ENCODE peak calls at places on chromosomes 11 and 22, in four cellular contexts. One of them, this sample, is unnamed.

GRCh38 chr22:46076651-46077339 is 73.5 kb upstream of the PPARA start:
- DNase-seq in stimulated activated CD4-positive, alpha-beta T cell treated with anti-CD3 and anti-CD28 coated beads, Interleukin-1b, Interleukin-23, amount 100 ng/mL, for 4 hours: no peak
- DNase-seq in GM12892: no peak
- DNase-seq in stromal cell of bone marrow: no peak
- DNase-seq in this sample: peak

GRCh38 chr11:106480581-106481185 is 403.2 kb downstream of the AASDHPPT start:
- DNase-seq in stimulated activated CD4-positive, alpha-beta T cell treated with anti-CD3 and anti-CD28 coated beads, Interleukin-1b, Interleukin-23, amount 100 ng/mL, for 4 hours: no peak
- DNase-seq in GM12892: no peak
- DNase-seq in stromal cell of bone marrow: no peak
- DNase-seq in this sample: no peak

GRCh38 chr11:64502634-64503033 is 88.4 kb upstream of the SLC22A12 start:
- DNase-seq in stimulated activated CD4-positive, alpha-beta T cell treated with anti-CD3 and anti-CD28 coated beads, Interleukin-1b, Interleukin-23, amount 100 ng/mL, for 4 hours: no peak
- DNase-seq in GM12892: no peak
- DNase-seq in stromal cell of bone marrow: no peak
- DNase-seq in this sample: no peak

GRCh38 chr11:114058026-114058706 is 1.3 kb upstream of the ZBTB16 start:
- DNase-seq in stimulated activated CD4-positive, alpha-beta T cell treated with anti-CD3 and anti-CD28 coated beads, Interleukin-1b, Interleukin-23, amount 100 ng/mL, for 4 hours: no peak
- DNase-seq in GM12892: no peak
- DNase-seq in stromal cell of bone marrow: no peak
- DNase-seq in this sample: peak

GRCh38 chr11:62370743-62371440 is 33.6 kb downstream of the ASRGL1 start:
- DNase-seq in stimulated activated CD4-positive, alpha-beta T cell treated with anti-CD3 and anti-CD28 coated beads, Interleukin-1b, Interleukin-23, amount 100 ng/mL, for 4 hours: no peak
- DNase-seq in GM12892: no peak
- DNase-seq in stromal cell of bone marrow: no peak
- DNase-seq in this sample: no peak

GRCh38 chr11:111581341-111581740 is 20.9 kb upstream of the SIK2 start:
- DNase-seq in stimulated activated CD4-positive, alpha-beta T cell treated with anti-CD3 and anti-CD28 coated beads, Interleukin-1b, Interleukin-23, amount 100 ng/mL, for 4 hours: no peak
- DNase-seq in GM12892: no peak
- DNase-seq in stromal cell of bone marrow: no peak
- DNase-seq in this sample: no peak

GRCh38 chr22:29609139-29609538 is 5.7 kb downstream of the NF2 start:
- DNase-seq in stimulated activated CD4-positive, alpha-beta T cell treated with anti-CD3 and anti-CD28 coated beads, Interleukin-1b, Interleukin-23, amount 100 ng/mL, for 4 hours: no peak
- DNase-seq in GM12892: no peak
- DNase-seq in stromal cell of bone marrow: no peak
- DNase-seq in this sample: no peak

GRCh38 chr11:107017433-107018227 is 646 bp downstream of the GUCY1A2 start:
- DNase-seq in stimulated activated CD4-positive, alpha-beta T cell treated with anti-CD3 and anti-CD28 coated beads, Interleukin-1b, Interleukin-23, amount 100 ng/mL, for 4 hours: no peak
- DNase-seq in GM12892: peak
- DNase-seq in stromal cell of bone marrow: no peak
- DNase-seq in this sample: peak

GRCh38 chr11:82270870-82271269 is 462.8 kb downstream of the FAM181B start:
- DNase-seq in stimulated activated CD4-positive, alpha-beta T cell treated with anti-CD3 and anti-CD28 coated beads, Interleukin-1b, Interleukin-23, amount 100 ng/mL, for 4 hours: no peak
- DNase-seq in GM12892: no peak
- DNase-seq in stromal cell of bone marrow: no peak
- DNase-seq in this sample: no peak

GRCh38 chr22:20887375-20887774 is 28.6 kb downstream of the SNAP29 start:
- DNase-seq in stimulated activated CD4-positive, alpha-beta T cell treated with anti-CD3 and anti-CD28 coated beads, Interleukin-1b, Interleukin-23, amount 100 ng/mL, for 4 hours: no peak
- DNase-seq in GM12892: no peak
- DNase-seq in stromal cell of bone marrow: no peak
- DNase-seq in this sample: no peak

GRCh38 chr11:7548659-7549283 is 35.0 kb downstream of the PPFIBP2 start:
- DNase-seq in stimulated activated CD4-positive, alpha-beta T cell treated with anti-CD3 and anti-CD28 coated beads, Interleukin-1b, Interleukin-23, amount 100 ng/mL, for 4 hours: no peak
- DNase-seq in GM12892: no peak
- DNase-seq in stromal cell of bone marrow: no peak
- DNase-seq in this sample: no peak